ENCODE peak calls at places on chromosomes 2 and 18, in four cellular contexts. S is GM23248; P is stimulated activated CD8-positive, alpha-beta memory T cell treated with anti-CD3 and anti-CD28 coated beads, Interleukin-15, amount 100 ng/mL, for 1 hour; X is heart left ventricle. O is an unnamed sample.

GRCh38 chr2:159891917-159892691 is 94.1 kb upstream of the CD302 start:
- DNase-seq in S (peak), P (no peak), X (no peak), O (no peak)

GRCh38 chr2:127174176-127174575 is 45.9 kb downstream of the CYP27C1 start:
- DNase-seq in S (peak), P (no peak), X (no peak), O (no peak)

GRCh38 chr2:168336786-168337388 is 89.5 kb upstream of the STK39 start:
- DNase-seq in S (no peak), P (peak), X (no peak), O (no peak)

GRCh38 chr2:127681976-127682857 is 6.9 kb upstream of the LIMS2 start:
- DNase-seq in S (no peak), P (no peak), X (no peak), O (no peak)

GRCh38 chr2:14492920-14493503 is 139.5 kb upstream of the LRATD1 start:
- DNase-seq in S (peak), P (no peak), X (no peak), O (no peak)

GRCh38 chr2:127479219-127479825 is 47.0 kb downstream of the IWS1 start:
- DNase-seq in S (peak), P (no peak), X (no peak), O (no peak)

GRCh38 chr2:161077367-161078210 is 82.6 kb upstream of the TANK start:
- DNase-seq in S (peak), P (peak), X (no peak), O (no peak)

GRCh38 chr2:27217173-27218121 is at the start of gene CAD:
- DNase-seq in S (peak), P (peak), X (peak), O (peak)

GRCh38 chr2:189836644-189837043 is 52.4 kb downstream of the PMS1 start:
- DNase-seq in S (peak), P (no peak), X (no peak), O (no peak)

GRCh38 chr2:158761626-158762025 is 33.5 kb upstream of the DAPL1 start:
- DNase-seq in S (peak), P (no peak), X (no peak), O (no peak)

GRCh38 chr2:214130115-214130514 is 280.7 kb upstream of the VWC2L start:
- DNase-seq in S (no peak), P (no peak), X (no peak), O (no peak)

GRCh38 chr2:1011018-1011405 is 60.4 kb downstream of the SNTG2 start:
- DNase-seq in S (no peak), P (no peak), X (no peak), O (no peak)

GRCh38 chr2:148670773-148671172 is 26.2 kb downstream of the EPC2 start:
- DNase-seq in S (peak), P (no peak), X (no peak), O (no peak)

GRCh38 chr2:2708575-2708974 is 377.5 kb upstream of the MYT1L start:
- DNase-seq in S (no peak), P (no peak), X (no peak), O (no peak)

GRCh38 chr2:41791523-41791922 is 256.3 kb upstream of the PKDCC start:
- DNase-seq in S (peak), P (no peak), X (peak), O (no peak)

GRCh38 chr2:127407661-127408003 is 10.6 kb upstream of the PROC start:
- DNase-seq in S (no peak), P (no peak), X (no peak), O (no peak)

GRCh38 chr18:11791131-11791530 is 60.1 kb upstream of the CHMP1B start:
- DNase-seq in S (no peak), P (no peak), X (no peak), O (no peak)

GRCh38 chr18:37864122-37864521 is 298.5 kb upstream of the CELF4 start:
- DNase-seq in S (no peak), P (no peak), X (no peak), O (no peak)

GRCh38 chr2:6214471-6214870 is 522.3 kb downstream of the SOX11 start:
- DNase-seq in S (no peak), P (no peak), X (no peak), O (no peak)

GRCh38 chr2:16869711-16870110 is 204.1 kb upstream of the CYRIA start:
- DNase-seq in S (no peak), P (no peak), X (no peak), O (no peak)

GRCh38 chr18:79587298-79588125 is 92.1 kb upstream of the CTDP1 start:
- DNase-seq in S (no peak), P (no peak), X (peak), O (peak)

GRCh38 chr18:24741961-24742738 is 281.7 kb downstream of the HRH4 start:
- DNase-seq in S (peak), P (no peak), X (no peak), O (no peak)

GRCh38 chr18:47756364-47757016 is 174.0 kb downstream of the SMAD2 start:
- DNase-seq in S (peak), P (peak), X (peak), O (no peak)

GRCh38 chr2:118250463-118250862 is 162.2 kb downstream of the INSIG2 start:
- DNase-seq in S (peak), P (no peak), X (no peak), O (no peak)

GRCh38 chr2:42249887-42250286 is 80.7 kb downstream of the EML4 start:
- DNase-seq in S (no peak), P (no peak), X (no peak), O (no peak)

GRCh38 chr2:220981926-220982325 is 590.2 kb downstream of the EPHA4 start:
- DNase-seq in S (no peak), P (no peak), X (no peak), O (no peak)

GRCh38 chr2:212227755-212228154 is 310.8 kb downstream of the ERBB4 start:
- DNase-seq in S (peak), P (no peak), X (peak), O (no peak)

GRCh38 chr2:181189932-181190331 is 209.5 kb downstream of the UBE2E3 start:
- DNase-seq in S (no peak), P (no peak), X (no peak), O (no peak)

GRCh38 chr18:8073167-8073566 is 506.1 kb downstream of the PTPRM start:
- DNase-seq in S (no peak), P (no peak), X (no peak), O (no peak)

GRCh38 chr2:96860065-96861029 is 2.5 kb upstream of the ANKRD39 start:
- DNase-seq in S (no peak), P (no peak), X (peak), O (no peak)

GRCh38 chr18:3151379-3152264 is 68.1 kb downstream of the MYOM1 start:
- DNase-seq in S (peak), P (no peak), X (no peak), O (no peak)

GRCh38 chr18:79336556-79337142 is 59.1 kb upstream of the NFATC1 start:
- DNase-seq in S (no peak), P (no peak), X (no peak), O (no peak)

GRCh38 chr18:62758591-62758990 is 43.2 kb downstream of the PHLPP1 start:
- DNase-seq in S (no peak), P (no peak), X (no peak), O (no peak)

GRCh38 chr2:236748385-236748784 is 178.8 kb downstream of the ACKR3 start:
- DNase-seq in S (peak), P (no peak), X (peak), O (no peak)

GRCh38 chr2:47485751-47486300 is 82.9 kb downstream of the MSH2 start:
- DNase-seq in S (peak), P (no peak), X (no peak), O (no peak)

GRCh38 chr2:190221438-190221837 is 98.2 kb downstream of the HIBCH start:
- DNase-seq in S (no peak), P (no peak), X (no peak), O (no peak)

GRCh38 chr2:47035615-47036488 is 119.3 kb downstream of the STPG4 start:
- DNase-seq in S (no peak), P (no peak), X (no peak), O (no peak)

GRCh38 chr2:3587021-3587420 is 7.9 kb upstream of the COLEC11 start:
- DNase-seq in S (no peak), P (no peak), X (no peak), O (peak)

GRCh38 chr2:96806468-96807126 is 9.5 kb upstream of the CNNM3 start:
- DNase-seq in S (no peak), P (no peak), X (no peak), O (peak)

O was measured in chondrocyte.